ENCODE peak calls at places on chromosomes 2 and 18, in four cellular contexts. One of them, this sample, is unnamed.
A peak's percentile ranks its signal among the peaks of the same experiment; 100 is the strongest.

GRCh38 chr2:169108098-169108884 is 38.9 kb downstream of the DHRS9 start:
- DNase-seq in dorsolateral prefrontal cortex: no peak
- DNase-seq in GM12864: no peak
- DNase-seq in skeletal muscle cell: peak; percentile 10
- DNase-seq in this sample: no peak

GRCh38 chr2:85911836-85912692 is 23.3 kb upstream of the ST3GAL5 start:
- DNase-seq in GM12864: no peak
- DNase-seq in skeletal muscle cell: no peak
- DNase-seq in dorsolateral prefrontal cortex: no peak
- DNase-seq in this sample: no peak

GRCh38 chr18:43590182-43590903 is 313.1 kb upstream of the SYT4 start:
- DNase-seq in dorsolateral prefrontal cortex: no peak
- DNase-seq in GM12864: no peak
- DNase-seq in skeletal muscle cell: no peak
- DNase-seq in this sample: peak; percentile 20

GRCh38 chr2:165777522-165778186 is 16.4 kb downstream of the GALNT3 start:
- DNase-seq in dorsolateral prefrontal cortex: no peak
- DNase-seq in skeletal muscle cell: no peak
- DNase-seq in GM12864: no peak
- DNase-seq in this sample: no peak

GRCh38 chr2:70190086-70190412 is 770 bp downstream of the C2orf42 start:
- DNase-seq in dorsolateral prefrontal cortex: peak; percentile 19
- DNase-seq in GM12864: no peak
- DNase-seq in skeletal muscle cell: peak; percentile 9
- DNase-seq in this sample: no peak

GRCh38 chr2:120963997-120964396 is 228.3 kb downstream of the GLI2 start:
- DNase-seq in skeletal muscle cell: no peak
- DNase-seq in dorsolateral prefrontal cortex: no peak
- DNase-seq in GM12864: no peak
- DNase-seq in this sample: no peak

GRCh38 chr2:141929331-141930252 is 201.2 kb downstream of the LRP1B start:
- DNase-seq in GM12864: no peak
- DNase-seq in dorsolateral prefrontal cortex: no peak
- DNase-seq in skeletal muscle cell: no peak
- DNase-seq in this sample: no peak

GRCh38 chr2:85702172-85702571 is 8.0 kb downstream of the GNLY start:
- DNase-seq in GM12864: no peak
- DNase-seq in skeletal muscle cell: no peak
- DNase-seq in dorsolateral prefrontal cortex: no peak
- DNase-seq in this sample: no peak

GRCh38 chr2:190999058-190999457 is 14.9 kb downstream of the STAT1 start:
- DNase-seq in GM12864: no peak
- DNase-seq in dorsolateral prefrontal cortex: no peak
- DNase-seq in skeletal muscle cell: no peak
- DNase-seq in this sample: no peak

GRCh38 chr18:79567481-79568147 is 112.0 kb upstream of the CTDP1 start:
- DNase-seq in dorsolateral prefrontal cortex: no peak
- DNase-seq in GM12864: no peak
- DNase-seq in skeletal muscle cell: peak; percentile 92
- DNase-seq in this sample: no peak

GRCh38 chr2:102301867-102302362 is 9.4 kb upstream of the IL1RL1 start:
- DNase-seq in dorsolateral prefrontal cortex: no peak
- DNase-seq in GM12864: peak; percentile 33
- DNase-seq in skeletal muscle cell: no peak
- DNase-seq in this sample: no peak

GRCh38 chr2:191128911-191129304 is 21.9 kb downstream of the STAT4 start:
- DNase-seq in dorsolateral prefrontal cortex: no peak
- DNase-seq in skeletal muscle cell: no peak
- DNase-seq in GM12864: no peak
- DNase-seq in this sample: no peak

GRCh38 chr2:19772981-19773380 is 128.8 kb downstream of the TTC32 start:
- DNase-seq in dorsolateral prefrontal cortex: no peak
- DNase-seq in skeletal muscle cell: no peak
- DNase-seq in GM12864: no peak
- DNase-seq in this sample: no peak

GRCh38 chr2:503288-503999 is 173.8 kb downstream of the TMEM18 start:
- DNase-seq in dorsolateral prefrontal cortex: no peak
- DNase-seq in skeletal muscle cell: no peak
- DNase-seq in GM12864: no peak
- DNase-seq in this sample: no peak

GRCh38 chr18:79203017-79203605 is 133.9 kb downstream of the ATP9B start:
- DNase-seq in dorsolateral prefrontal cortex: no peak
- DNase-seq in skeletal muscle cell: no peak
- DNase-seq in GM12864: no peak
- DNase-seq in this sample: no peak

GRCh38 chr2:189552334-189552990 is 28.1 kb downstream of the SLC40A1 start:
- DNase-seq in dorsolateral prefrontal cortex: no peak
- DNase-seq in GM12864: no peak
- DNase-seq in skeletal muscle cell: no peak
- DNase-seq in this sample: no peak

GRCh38 chr2:203019142-203019541 is 4.5 kb downstream of the NBEAL1 start:
- DNase-seq in GM12864: no peak
- DNase-seq in skeletal muscle cell: no peak
- DNase-seq in dorsolateral prefrontal cortex: no peak
- DNase-seq in this sample: no peak

GRCh38 chr2:156356006-156356764 is 23.7 kb upstream of the NR4A2 start:
- DNase-seq in GM12864: no peak
- DNase-seq in skeletal muscle cell: peak; percentile 75
- DNase-seq in dorsolateral prefrontal cortex: no peak
- DNase-seq in this sample: no peak

GRCh38 chr2:241320394-241320793 is 4.7 kb downstream of the SEPTIN2 start:
- DNase-seq in skeletal muscle cell: no peak
- DNase-seq in GM12864: no peak
- DNase-seq in dorsolateral prefrontal cortex: no peak
- DNase-seq in this sample: no peak
- H3K4me3 ChIP-seq in skeletal muscle cell: no peak overlapping the region
- H3K4me3 ChIP-seq in GM12864: no peak overlapping the region
- H3K4me3 ChIP-seq in dorsolateral prefrontal cortex: no peak overlapping the region
- H3K4me3 ChIP-seq in this sample: peak overlapping the region; percentile 74

GRCh38 chr2:127014224-127014623 is 92.7 kb downstream of the BIN1 start:
- DNase-seq in GM12864: no peak
- DNase-seq in skeletal muscle cell: no peak
- DNase-seq in dorsolateral prefrontal cortex: no peak
- DNase-seq in this sample: no peak

GRCh38 chr2:127014630-127015029 is 92.3 kb downstream of the BIN1 start:
- DNase-seq in skeletal muscle cell: peak; percentile 98
- DNase-seq in GM12864: no peak
- DNase-seq in dorsolateral prefrontal cortex: no peak
- DNase-seq in this sample: no peak

GRCh38 chr2:127017548-127017947 is 89.4 kb downstream of the BIN1 start:
- DNase-seq in dorsolateral prefrontal cortex: no peak
- DNase-seq in skeletal muscle cell: no peak
- DNase-seq in GM12864: no peak
- DNase-seq in this sample: no peak

GRCh38 chr2:127016329-127016728 is 90.6 kb downstream of the BIN1 start:
- DNase-seq in skeletal muscle cell: no peak
- DNase-seq in dorsolateral prefrontal cortex: no peak
- DNase-seq in GM12864: no peak
- DNase-seq in this sample: no peak

DNA sequence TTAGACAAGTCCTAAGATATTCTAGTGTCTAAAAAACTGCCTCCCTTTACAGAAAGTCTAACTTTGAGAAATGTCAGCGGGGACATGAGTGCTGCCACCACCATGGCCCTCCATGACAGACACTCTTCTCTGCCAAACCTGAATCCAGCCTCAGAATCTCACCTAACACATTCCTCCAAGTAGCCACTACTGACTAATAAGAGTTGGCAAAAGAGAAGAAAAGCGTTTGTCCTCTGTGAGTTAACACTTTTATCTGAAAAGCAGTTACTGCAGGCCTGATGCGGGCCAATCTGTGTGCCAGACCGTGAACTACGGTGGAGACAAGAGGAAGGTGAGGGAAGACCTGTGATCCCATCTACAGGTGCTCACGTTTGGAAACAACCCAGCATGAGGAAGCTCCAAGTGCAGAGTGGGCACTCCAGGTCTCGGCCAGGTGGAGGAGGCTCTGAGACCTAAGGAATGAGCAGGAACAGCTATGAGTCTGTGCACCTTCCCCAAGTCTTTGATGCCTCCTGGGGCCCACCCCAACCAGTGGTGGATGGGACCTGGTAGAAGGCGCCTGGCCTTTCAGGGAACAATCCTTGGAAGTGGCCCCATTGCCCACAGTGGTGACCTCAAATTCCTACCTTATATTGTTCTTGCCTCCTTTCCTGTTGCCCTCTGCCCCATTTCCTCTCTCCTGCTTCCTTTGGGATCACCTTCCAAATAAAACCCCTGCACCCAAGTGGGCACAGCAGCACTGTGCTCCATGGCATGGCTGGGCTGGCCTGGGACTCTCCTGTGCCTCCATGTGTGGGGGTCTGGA is 91.6 kb downstream of the BIN1 start:
- DNase-seq in GM12864: no peak
- DNase-seq in dorsolateral prefrontal cortex: no peak
- DNase-seq in skeletal muscle cell: no peak
- DNase-seq in this sample: no peak
- H3K4me3 ChIP-seq in GM12864: no peak overlapping the region
- H3K4me3 ChIP-seq in dorsolateral prefrontal cortex: no peak overlapping the region
- H3K4me3 ChIP-seq in skeletal muscle cell: no peak overlapping the region
- H3K4me3 ChIP-seq in this sample: no peak overlapping the region

GRCh38 chr2:176097820-176098365 is 1.7 kb upstream of the HOXD12 start:
- DNase-seq in dorsolateral prefrontal cortex: no peak
- DNase-seq in skeletal muscle cell: no peak
- DNase-seq in GM12864: no peak
- DNase-seq in this sample: no peak
- H3K4me3 ChIP-seq in dorsolateral prefrontal cortex: no peak overlapping the region
- H3K4me3 ChIP-seq in skeletal muscle cell: no peak overlapping the region
- H3K4me3 ChIP-seq in GM12864: no peak overlapping the region
- H3K4me3 ChIP-seq in this sample: peak overlapping the region; percentile 49

GRCh38 chr2:224523626-224524577 is 61.3 kb downstream of the CUL3 start:
- DNase-seq in skeletal muscle cell: no peak
- DNase-seq in dorsolateral prefrontal cortex: no peak
- DNase-seq in GM12864: no peak
- DNase-seq in this sample: no peak
- H3K4me3 ChIP-seq in skeletal muscle cell: no peak overlapping the region
- H3K4me3 ChIP-seq in dorsolateral prefrontal cortex: no peak overlapping the region
- H3K4me3 ChIP-seq in GM12864: peak overlapping the region; percentile 31
- H3K4me3 ChIP-seq in this sample: no peak overlapping the region

DNA sequence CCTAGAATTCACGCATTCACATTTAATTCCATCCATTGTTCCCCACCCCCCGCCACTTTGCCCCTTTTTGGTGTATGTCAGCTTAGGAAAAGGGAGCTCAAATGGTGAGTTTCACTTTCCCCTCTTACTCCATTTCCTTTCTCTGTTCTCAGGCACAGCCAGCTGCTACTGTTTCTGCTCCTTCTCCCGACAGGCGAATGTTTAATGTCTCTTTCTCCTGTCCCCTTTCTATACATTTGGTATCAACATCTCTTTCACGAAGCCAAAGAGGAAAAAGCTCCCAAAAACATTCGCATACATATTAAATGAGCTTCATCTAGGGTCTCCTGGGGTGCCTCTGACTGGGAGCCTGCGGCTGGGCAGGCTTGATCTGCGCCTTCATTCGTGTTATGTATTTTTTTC is 124.2 kb upstream of the SATB2 start:
- DNase-seq in dorsolateral prefrontal cortex: no peak
- DNase-seq in GM12864: no peak
- DNase-seq in skeletal muscle cell: no peak
- DNase-seq in this sample: no peak
- H3K4me3 ChIP-seq in dorsolateral prefrontal cortex: peak overlapping the region; percentile 51
- H3K4me3 ChIP-seq in GM12864: no peak overlapping the region
- H3K4me3 ChIP-seq in skeletal muscle cell: peak overlapping the region; percentile 42
- H3K4me3 ChIP-seq in this sample: peak overlapping the region; percentile 15

DNA sequence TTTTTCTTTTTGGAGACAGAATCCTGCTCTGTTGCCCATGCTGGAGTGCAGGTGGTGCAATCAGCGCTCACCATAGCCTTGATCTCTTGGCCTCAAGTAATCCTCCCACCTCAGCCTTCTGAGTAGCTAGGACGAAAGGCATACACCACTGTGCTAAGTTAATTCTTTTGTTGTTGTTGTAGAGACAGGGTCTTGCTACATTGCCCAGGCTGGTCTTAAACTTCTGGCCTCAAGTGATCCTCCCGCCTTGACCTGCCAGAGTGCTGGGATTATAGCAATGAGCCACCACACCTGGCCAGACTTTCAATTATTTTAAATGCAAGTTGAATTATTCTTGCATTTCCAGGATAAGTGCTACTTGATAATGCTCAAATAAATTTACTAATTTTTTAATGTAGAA is 126.5 kb downstream of the DTNB start:
- DNase-seq in skeletal muscle cell: no peak
- DNase-seq in dorsolateral prefrontal cortex: no peak
- DNase-seq in GM12864: no peak
- DNase-seq in this sample: no peak
- H3K4me3 ChIP-seq in skeletal muscle cell: no peak overlapping the region
- H3K4me3 ChIP-seq in dorsolateral prefrontal cortex: no peak overlapping the region
- H3K4me3 ChIP-seq in GM12864: no peak overlapping the region
- H3K4me3 ChIP-seq in this sample: no peak overlapping the region

GRCh38 chr2:177262958-177263450 is 1.5 kb downstream of the NFE2L2 start:
- DNase-seq in GM12864: no peak
- DNase-seq in dorsolateral prefrontal cortex: no peak
- DNase-seq in skeletal muscle cell: no peak
- DNase-seq in this sample: no peak

GRCh38 chr2:177262137-177262536 is 2.4 kb downstream of the NFE2L2 start:
- DNase-seq in dorsolateral prefrontal cortex: no peak
- DNase-seq in skeletal muscle cell: no peak
- DNase-seq in GM12864: no peak
- DNase-seq in this sample: no peak

GRCh38 chr2:177258059-177258458 is 6.5 kb downstream of the NFE2L2 start:
- DNase-seq in dorsolateral prefrontal cortex: no peak
- DNase-seq in skeletal muscle cell: no peak
- DNase-seq in GM12864: no peak
- DNase-seq in this sample: no peak

GRCh38 chr2:177261115-177261779 is 3.3 kb downstream of the NFE2L2 start:
- DNase-seq in dorsolateral prefrontal cortex: no peak
- DNase-seq in GM12864: no peak
- DNase-seq in skeletal muscle cell: no peak
- DNase-seq in this sample: no peak

DNA sequence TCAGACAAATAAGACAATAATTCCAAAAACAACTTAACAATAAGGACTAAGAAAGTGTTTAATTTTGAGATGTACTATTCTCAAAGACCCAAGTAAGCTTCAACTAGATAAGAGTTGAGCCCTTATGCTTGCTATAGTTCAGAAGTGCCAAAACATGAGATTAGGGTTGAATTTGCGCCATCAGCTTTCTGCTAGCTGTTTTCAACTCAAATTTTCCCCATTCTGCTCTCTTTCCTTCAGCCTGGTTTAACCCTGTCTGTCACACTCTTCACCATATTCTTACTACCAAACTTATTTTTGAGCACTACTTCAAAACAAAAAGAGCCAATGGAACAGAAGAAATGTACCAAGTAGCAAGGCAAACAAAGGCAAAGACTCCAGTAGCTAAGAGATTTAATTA is 4.1 kb downstream of the NFE2L2 start:
- DNase-seq in GM12864: no peak
- DNase-seq in dorsolateral prefrontal cortex: no peak
- DNase-seq in skeletal muscle cell: no peak
- DNase-seq in this sample: no peak
- H3K4me3 ChIP-seq in GM12864: no peak overlapping the region
- H3K4me3 ChIP-seq in dorsolateral prefrontal cortex: no peak overlapping the region
- H3K4me3 ChIP-seq in skeletal muscle cell: peak overlapping the region; percentile 86
- H3K4me3 ChIP-seq in this sample: peak overlapping the region; percentile 94

This sample was measured in pancreas.